ENCODE peak calls at places on chromosomes 7 and 10, in five cellular contexts. D is tibial artery, E is osteoblast, Q is esophagus squamous epithelium, P is pancreas. J is an unnamed sample.

GRCh38 chr10:96491303-96491702 is 22.4 kb downstream of the TLL2 start:
- DNase-seq in D (no peak), P (no peak), E (no peak), Q (no peak), J (no peak)

GRCh38 chr7:99407849-99408346 is 499 bp downstream of the PDAP1 start:
- DNase-seq in Q (no peak), D (peak; percentile 89), E (peak; percentile 97), P (no peak), J (peak; percentile 52)

GRCh38 chr10:93461124-93461806 is 20.9 kb downstream of the MYOF start:
- DNase-seq in P (no peak), E (no peak), Q (no peak), D (no peak), J (no peak)

GRCh38 chr10:28118985-28119628 is 120.2 kb upstream of the ODAD2 start:
- DNase-seq in D (no peak), E (no peak), Q (no peak), P (no peak), J (no peak)

GRCh38 chr10:51802030-51802429 is 102.6 kb upstream of the CSTF2T start:
- DNase-seq in E (no peak), D (no peak), P (no peak), Q (no peak), J (no peak)

GRCh38 chr10:28906011-28906411 is 228.7 kb downstream of the BAMBI start:
- DNase-seq in D (no peak), Q (no peak), E (no peak), P (no peak), J (no peak)

GRCh38 chr7:38105874-38106483 is 72.1 kb upstream of the STARD3NL start:
- DNase-seq in P (no peak), Q (no peak), E (no peak), D (no peak), J (no peak)

GRCh38 chr10:84811078-84811477 is 482.7 kb downstream of the CCSER2 start:
- DNase-seq in P (no peak), Q (no peak), E (no peak), D (no peak), J (no peak)

GRCh38 chr10:77799352-77799751 is 127.2 kb downstream of the DLG5 start:
- DNase-seq in Q (no peak), P (peak; percentile 6), E (no peak), D (peak; percentile 15), J (no peak)

GRCh38 chr7:111763221-111763791 is 201.0 kb upstream of the IMMP2L start:
- DNase-seq in E (peak; percentile 50), D (no peak), Q (no peak), P (no peak), J (no peak)

GRCh38 chr10:20598590-20598989 is 298.5 kb downstream of the NEBL start:
- DNase-seq in E (peak; percentile 45), Q (no peak), P (no peak), D (peak; percentile 90), J (peak; percentile 48)

GRCh38 chr10:106506509-106507265 is 657.8 kb downstream of the SORCS1 start:
- DNase-seq in E (no peak), P (no peak), D (no peak), Q (no peak), J (no peak)

GRCh38 chr10:132666733-132667612 is 119.0 kb downstream of the NKX6-2 start:
- DNase-seq in Q (no peak), E (peak; percentile 69), D (no peak), P (no peak), J (no peak)

GRCh38 chr10:5888352-5888751 is 1.3 kb downstream of the ANKRD16 start:
- DNase-seq in P (no peak), D (peak; percentile 4), Q (no peak), E (peak; percentile 69), J (no peak)

GRCh38 chr10:128867119-128867518 is 599.9 kb upstream of the MGMT start:
- DNase-seq in P (no peak), E (no peak), D (no peak), Q (no peak), J (no peak)

GRCh38 chr7:91089382-91089963 is 174.8 kb upstream of the FZD1 start:
- DNase-seq in E (no peak), Q (no peak), D (no peak), P (no peak), J (no peak)

GRCh38 chr7:101237206-101238067 is at the start of gene CLDN15:
- DNase-seq in D (peak; percentile 86), E (peak; percentile 93), Q (no peak), P (no peak), J (peak; percentile 85)

GRCh38 chr7:20713792-20714191 is 72.9 kb downstream of the SP8 start:
- DNase-seq in D (no peak), E (peak; percentile 3), P (no peak), Q (no peak), J (no peak)

GRCh38 chr7:129569811-129570215 is 41.7 kb upstream of the NRF1 start:
- DNase-seq in P (no peak), E (peak; percentile 88), Q (no peak), D (no peak), J (no peak)

GRCh38 chr10:23581906-23582305 is 143.0 kb downstream of the OTUD1 start:
- DNase-seq in Q (no peak), D (no peak), P (no peak), E (no peak), J (no peak)

GRCh38 chr10:121525276-121526039 is 72.8 kb downstream of the FGFR2 start:
- DNase-seq in D (no peak), P (no peak), Q (no peak), E (no peak), J (no peak)

GRCh38 chr10:71807557-71808510 is 34.5 kb upstream of the VSIR start:
- DNase-seq in P (no peak), E (peak; percentile 58), D (no peak), Q (no peak), J (no peak)

GRCh38 chr10:72097448-72098300 is 9.3 kb upstream of the SPOCK2 start:
- DNase-seq in Q (no peak), D (no peak), P (no peak), E (peak; percentile 95), J (peak; percentile 36)

GRCh38 chr10:97991875-97992274 is 38.5 kb downstream of the CRTAC1 start:
- DNase-seq in P (no peak), D (no peak), Q (no peak), E (no peak), J (no peak)

GRCh38 chr7:93810571-93810970 is 80.0 kb downstream of the TFPI2 start:
- DNase-seq in D (no peak), E (no peak), P (no peak), Q (no peak), J (no peak)

GRCh38 chr10:118569241-118569881 is 26.1 kb downstream of the PRLHR start:
- DNase-seq in Q (no peak), P (no peak), E (no peak), D (no peak), J (no peak)

GRCh38 chr7:48924433-48924832 is at the start of gene CDC14C:
- DNase-seq in P (no peak), E (peak; percentile 35), Q (no peak), D (no peak), J (no peak)

GRCh38 chr7:47500103-47500563 is 81.8 kb downstream of the TNS3 start:
- DNase-seq in E (peak; percentile 11), P (peak; percentile 67), D (no peak), Q (no peak), J (no peak)

GRCh38 chr7:138837627-138838026 is 39.6 kb upstream of the ATP6V0A4 start:
- DNase-seq in D (no peak), E (no peak), Q (no peak), P (no peak), J (peak; percentile 42)

GRCh38 chr10:14374745-14375445 is 44.2 kb upstream of the FRMD4A start:
- DNase-seq in E (no peak), P (no peak), Q (no peak), D (no peak), J (no peak)

GRCh38 chr7:28224675-28225074 is 44.1 kb upstream of the JAZF1 start:
- DNase-seq in D (no peak), Q (no peak), P (no peak), E (no peak), J (no peak)

GRCh38 chr7:31776616-31777015 is 89.6 kb downstream of the PPP1R17 start:
- DNase-seq in Q (no peak), D (no peak), P (no peak), E (peak; percentile 92), J (no peak)

GRCh38 chr10:132276179-132276675 is 31.5 kb downstream of the STK32C start:
- DNase-seq in P (peak; percentile 34), E (peak; percentile 53), Q (no peak), D (no peak), J (no peak)

GRCh38 chr7:15332962-15333361 is 228.9 kb downstream of the AGMO start:
- DNase-seq in P (no peak), D (no peak), Q (no peak), E (no peak), J (no peak)

GRCh38 chr7:57426629-57427003 is 23.4 kb upstream of the ZNF716 start:
- DNase-seq in E (no peak), Q (no peak), P (no peak), D (peak; percentile 29), J (no peak)

GRCh38 chr7:57425969-57426628 is 23.9 kb upstream of the ZNF716 start:
- DNase-seq in Q (no peak), D (no peak), E (no peak), P (no peak), J (no peak)

GRCh38 chr7:57424515-57425238 is 25.3 kb upstream of the ZNF716 start:
- DNase-seq in E (no peak), P (no peak), Q (no peak), D (no peak), J (no peak)

GRCh38 chr7:57425239-57425944 is 24.6 kb upstream of the ZNF716 start:
- DNase-seq in P (no peak), Q (no peak), E (no peak), D (no peak), J (no peak)

GRCh38 chr7:57423768-57424167 is 26.2 kb upstream of the ZNF716 start:
- DNase-seq in Q (no peak), D (no peak), P (no peak), E (no peak), J (no peak)
- H3K9me3 ChIP-seq in Q (peaks cover 13% of the 10 kb centered on the region), D (no peaks in the 10 kb centered on the region), P (no peaks in the 10 kb centered on the region), E (no peaks in the 10 kb centered on the region), J (peaks cover 35% of the 10 kb centered on the region)

GRCh38 chr7:158299607-158300006 is 288.0 kb downstream of the PTPRN2 start:
- DNase-seq in P (no peak), Q (no peak), D (peak; percentile 40), E (peak; percentile 45), J (no peak)
- H3K9me3 ChIP-seq in P (no peaks in the 10 kb centered on the region), Q (no peaks in the 10 kb centered on the region), D (no peaks in the 10 kb centered on the region), E (no peaks in the 10 kb centered on the region), J (no peaks in the 10 kb centered on the region)

GRCh38 chr7:5065107-5065407 is 19.4 kb downstream of the RBAK start:
- DNase-seq in E (no peak), D (no peak), Q (no peak), P (no peak), J (no peak)
- H3K9me3 ChIP-seq in E (peaks cover 67% of the 10 kb centered on the region), D (peaks cover 99% of the 10 kb centered on the region), Q (peaks cover 95% of the 10 kb centered on the region), P (peaks cover 41% of the 10 kb centered on the region), J (peaks cover 100% of the 10 kb centered on the region)

DNA sequence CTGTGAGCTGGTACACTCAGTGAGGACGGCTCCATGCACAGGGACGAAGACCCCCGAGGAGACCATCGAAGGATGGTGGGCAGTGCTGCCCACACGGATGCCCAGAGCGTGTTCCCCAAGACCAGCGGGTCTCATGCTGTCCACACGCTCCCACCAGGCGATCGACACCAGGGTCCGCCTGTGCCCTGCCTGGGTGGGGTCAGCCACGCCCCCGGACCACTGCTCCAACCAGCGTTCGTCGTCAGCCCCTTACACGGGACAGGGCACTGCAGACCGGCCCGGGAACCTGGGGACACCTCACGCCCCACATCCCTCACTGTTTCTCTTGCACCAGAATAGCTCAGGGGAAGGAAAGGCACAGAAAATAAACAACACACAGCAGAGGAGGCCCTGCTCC is 223.5 kb downstream of the DNAJB6 start:
- DNase-seq in D (peak; percentile 51), P (peak; percentile 48), Q (no peak), E (peak; percentile 58), J (no peak)
- H3K9me3 ChIP-seq in D (no peaks in the 10 kb centered on the region), P (no peaks in the 10 kb centered on the region), Q (no peaks in the 10 kb centered on the region), E (peaks cover 6% of the 10 kb centered on the region), J (no peaks in the 10 kb centered on the region)

GRCh38 chr7:158524749-158525635 is 62.6 kb downstream of the PTPRN2 start:
- DNase-seq in P (no peak), E (no peak), D (no peak), Q (no peak), J (no peak)
- H3K9me3 ChIP-seq in P (no peaks in the 10 kb centered on the region), E (peaks cover 3% of the 10 kb centered on the region), D (no peaks in the 10 kb centered on the region), Q (no peaks in the 10 kb centered on the region), J (no peaks in the 10 kb centered on the region)